ENCODE peak calls at places on chromosomes 3 and 15, in eight cellular contexts. I is T-cell, X is mesenteric fat pad, F is NCI-H526 treated with DMSO at 0.1 percent for 48 hours, O is smooth muscle cell of the brain vasculature, W is Caco-2, V is stomach, U is AG08395. N is an unnamed sample.

GRCh38 chr15:63502843-63503738 is 1.3 kb upstream of the USP3 start:
- DNase-seq in I (peak), X (peak), F (no peak), O (no peak), W (peak), V (peak), U (peak), N (no peak)

GRCh38 chr3:101725890-101726275 is 1.5 kb downstream of the CEP97 start:
- DNase-seq in I (no peak), X (no peak), F (no peak), O (no peak), W (no peak), V (no peak), U (no peak), N (no peak)

GRCh38 chr15:24919446-24919845 is 35.3 kb upstream of the SNRPN start:
- DNase-seq in I (no peak), X (no peak), F (peak), O (no peak), W (peak), V (no peak), U (no peak), N (no peak)

GRCh38 chr3:1766384-1766783 is 332.3 kb upstream of the CNTN4 start:
- DNase-seq in I (no peak), X (no peak), F (peak), O (no peak), W (no peak), V (no peak), U (no peak), N (peak)

GRCh38 chr3:81909756-81910155 is 148.3 kb upstream of the GBE1 start:
- DNase-seq in I (no peak), X (no peak), F (no peak), O (no peak), W (no peak), V (no peak), U (no peak), N (no peak)

GRCh38 chr15:33675246-33675645 is 293.1 kb upstream of the CHRM5 start:
- DNase-seq in I (no peak), X (no peak), F (peak), O (no peak), W (no peak), V (no peak), U (peak), N (peak)

GRCh38 chr3:128226794-128227399 is 73.6 kb downstream of the EEFSEC start:
- DNase-seq in I (peak), X (no peak), F (no peak), O (no peak), W (peak), V (no peak), U (peak), N (peak)

GRCh38 chr3:179063945-179064560 is 7.6 kb downstream of the ZMAT3 start:
- DNase-seq in I (no peak), X (no peak), F (no peak), O (no peak), W (no peak), V (no peak), U (no peak), N (no peak)

GRCh38 chr3:45677045-45677436 is 12.2 kb upstream of the SACM1L start:
- DNase-seq in I (peak), X (no peak), F (no peak), O (no peak), W (peak), V (no peak), U (peak), N (no peak)

GRCh38 chr3:43632269-43632733 is 10.5 kb upstream of the ANO10 start:
- DNase-seq in I (no peak), X (no peak), F (no peak), O (no peak), W (no peak), V (no peak), U (peak), N (no peak)

GRCh38 chr15:60661075-60661645 is 182.2 kb upstream of the ICE2 start:
- DNase-seq in I (no peak), X (no peak), F (no peak), O (no peak), W (no peak), V (no peak), U (peak), N (no peak)

N was measured in NCI-H146.